ENCODE peak calls at places on chromosome 20, in seven cellular contexts. S is Ammon's horn; G is effector CD4-positive, alpha-beta T cell; K is ascending aorta; H is EL; E is cardiac septum; Y is RPMI7951. I is an unnamed sample.

GRCh38 chr20:45034436-45034835 is 66.5 kb downstream of the KCNS1 start:
- DNase-seq in G (no peak), K (no peak), H (no peak), E (no peak), S (no peak), Y (no peak), I (no peak)

GRCh38 chr20:37804584-37805566 is 98.1 kb upstream of the VSTM2L start:
- DNase-seq in H (no peak), Y (peak), E (no peak), S (peak), G (no peak), K (no peak), I (no peak)

GRCh38 chr20:55143605-55144004 is 668.2 kb downstream of the DOK5 start:
- DNase-seq in S (no peak), G (no peak), K (no peak), Y (no peak), H (no peak), E (no peak), I (no peak)

GRCh38 chr20:64140956-64141355 is 23.3 kb upstream of the MYT1 start:
- DNase-seq in E (peak), H (no peak), S (no peak), G (no peak), K (no peak), Y (no peak), I (no peak)

GRCh38 chr20:5191829-5192569 is 65.2 kb downstream of the CDS2 start:
- DNase-seq in G (peak), H (peak), E (no peak), K (no peak), Y (peak), S (peak), I (no peak)

GRCh38 chr20:58883243-58883691 is 30.8 kb downstream of the GNAS start:
- DNase-seq in H (peak), E (no peak), K (no peak), G (no peak), S (no peak), Y (no peak), I (peak)

GRCh38 chr20:51563597-51564332 is 21.2 kb upstream of the NFATC2 start:
- DNase-seq in K (peak), S (no peak), H (peak), E (peak), G (no peak), Y (peak), I (peak)

GRCh38 chr20:36779656-36780025 is 6.1 kb upstream of the DSN1 start:
- DNase-seq in K (no peak), G (no peak), S (no peak), E (peak), H (no peak), Y (no peak), I (no peak)

GRCh38 chr20:37729909-37730308 is 36.1 kb downstream of the CTNNBL1 start:
- DNase-seq in G (no peak), H (peak), E (no peak), K (no peak), Y (no peak), S (no peak), I (no peak)

GRCh38 chr20:33791959-33792597 is 19.1 kb upstream of the CHMP4B start:
- DNase-seq in H (peak), E (peak), S (peak), K (no peak), G (peak), Y (peak), I (no peak)

GRCh38 chr20:36235892-36236785 is at the start of gene AAR2:
- DNase-seq in G (peak), H (peak), S (peak), K (peak), E (peak), Y (peak), I (peak)

GRCh38 chr20:40467014-40467413 is 222.0 kb downstream of the MAFB start:
- DNase-seq in K (no peak), Y (no peak), S (no peak), H (no peak), G (no peak), E (no peak), I (peak)

GRCh38 chr20:63416631-63417030 is 55.5 kb upstream of the CHRNA4 start:
- DNase-seq in Y (no peak), H (no peak), G (no peak), E (no peak), K (no peak), S (no peak), I (no peak)

GRCh38 chr20:34058831-34059230 is 53.2 kb downstream of the EIF2S2 start:
- DNase-seq in S (no peak), Y (peak), G (no peak), E (no peak), K (no peak), H (no peak), I (no peak)

GRCh38 chr20:38645318-38645717 is 43.7 kb downstream of the ARHGAP40 start:
- DNase-seq in S (no peak), K (no peak), G (no peak), H (no peak), Y (no peak), E (no peak), I (no peak)

GRCh38 chr20:53622247-53623114 is 28.8 kb upstream of the ZNF217 start:
- DNase-seq in S (no peak), G (no peak), H (no peak), K (no peak), Y (no peak), E (no peak), I (no peak)

GRCh38 chr20:44582321-44583025 is at the start of gene PKIG:
- DNase-seq in K (no peak), E (no peak), G (no peak), H (peak), S (no peak), Y (peak), I (no peak)

GRCh38 chr20:17867546-17867945 is 101.0 kb downstream of the SNX5 start:
- DNase-seq in Y (no peak), K (no peak), H (no peak), G (no peak), E (no peak), S (no peak), I (no peak)

GRCh38 chr20:46246527-46246926 is 61.8 kb downstream of the CDH22 start:
- DNase-seq in Y (no peak), S (no peak), G (no peak), K (no peak), H (no peak), E (no peak), I (no peak)

GRCh38 chr20:4082406-4083102 is 67.2 kb upstream of the RNF24 start:
- DNase-seq in K (no peak), E (peak), Y (peak), S (no peak), H (peak), G (peak), I (peak)

GRCh38 chr20:4683261-4683660 is 38.4 kb upstream of the PRND start:
- DNase-seq in E (no peak), H (no peak), K (no peak), Y (peak), S (no peak), G (no peak), I (no peak)

GRCh38 chr20:1912056-1912455 is 16.8 kb downstream of the SIRPA start:
- DNase-seq in S (no peak), K (no peak), Y (no peak), G (no peak), E (peak), H (no peak), I (no peak)

GRCh38 chr20:10707070-10707469 is 33.3 kb upstream of the JAG1 start:
- DNase-seq in S (no peak), G (no peak), H (no peak), E (no peak), K (no peak), Y (no peak), I (no peak)

GRCh38 chr20:49775229-49775693 is 37.4 kb upstream of the SLC9A8 start:
- DNase-seq in Y (peak), G (no peak), E (peak), K (no peak), H (peak), S (no peak), I (no peak)

GRCh38 chr20:35856866-35857265 is 85.1 kb downstream of the PHF20 start:
- DNase-seq in K (no peak), Y (no peak), G (no peak), E (no peak), S (no peak), H (no peak), I (no peak)

GRCh38 chr20:23541330-23541729 is 27.0 kb downstream of the CST9L start:
- DNase-seq in S (no peak), G (no peak), E (no peak), H (no peak), K (no peak), Y (no peak), I (no peak)

GRCh38 chr20:10554285-10554684 is 119.2 kb downstream of the SLX4IP start:
- DNase-seq in H (no peak), Y (no peak), G (no peak), S (no peak), K (no peak), E (no peak), I (no peak)

GRCh38 chr20:41249371-41249770 is 68.2 kb downstream of the ZHX3 start:
- DNase-seq in E (peak), S (peak), H (peak), G (no peak), K (peak), Y (peak), I (peak)

GRCh38 chr20:3092611-3093379 is 8.3 kb upstream of the AVP start:
- DNase-seq in G (peak), H (peak), S (no peak), K (no peak), E (no peak), Y (no peak), I (no peak)

GRCh38 chr20:56540415-56540814 is 7.4 kb downstream of the FAM209B start:
- DNase-seq in Y (peak), K (no peak), S (no peak), E (no peak), H (peak), G (no peak), I (no peak)

GRCh38 chr20:24492031-24492607 is 22.7 kb downstream of the SYNDIG1 start:
- DNase-seq in K (no peak), E (no peak), S (no peak), Y (peak), G (no peak), H (no peak), I (no peak)

GRCh38 chr20:57395111-57395959 is 4.1 kb downstream of the RBM38 start:
- DNase-seq in G (no peak), E (peak), S (peak), H (no peak), K (no peak), Y (no peak), I (peak)

GRCh38 chr20:407953-408842 is at the start of gene RBCK1:
- DNase-seq in Y (peak), E (peak), H (peak), G (peak), S (peak), K (peak), I (peak)

I was measured in Right ventricle myocardium inferior.